ENCODE peak calls at places on chromosome 21, in four cellular contexts. P is T-helper 2 cell treated with Interferon-gamma antibody and Interleukin-4, amounts not matched to agents 5 μg/mL and 100 μg/mL, for 36 hours; N is WTC11; H is COR-L47. Y is an unnamed sample.

GRCh38 chr21:28215214-28215954 is 777.3 kb downstream of the LTN1 start:
- DNase-seq in P (no peak), H (no peak), N (no peak), Y (no peak)

GRCh38 chr21:38637161-38637560 is 138.9 kb upstream of the ERG start:
- DNase-seq in N (no peak), H (no peak), P (no peak), Y (no peak)

GRCh38 chr21:34319585-34319984 is 44.2 kb upstream of the KCNE2 start:
- DNase-seq in N (no peak), P (no peak), H (no peak), Y (no peak)

GRCh38 chr21:40548134-40548533 is 298.8 kb downstream of the DSCAM start:
- DNase-seq in H (peak), P (no peak), N (no peak), Y (no peak)

GRCh38 chr21:44615881-44616590 is 4.2 kb downstream of the KRTAP10-8 start:
- DNase-seq in N (no peak), P (no peak), H (no peak), Y (no peak)

GRCh38 chr21:46112731-46113215 is 14.9 kb downstream of the COL6A2 start:
- DNase-seq in N (no peak), P (no peak), H (no peak), Y (no peak)

GRCh38 chr21:34974162-34974981 is 74.7 kb downstream of the RUNX1 start:
- DNase-seq in N (no peak), P (peak), H (no peak), Y (no peak)

GRCh38 chr21:38171723-38172344 is 85.0 kb upstream of the KCNJ15 start:
- DNase-seq in P (no peak), N (peak), H (no peak), Y (no peak)

GRCh38 chr21:46115441-46116188 is 17.7 kb downstream of the COL6A2 start:
- DNase-seq in H (no peak), N (peak), P (no peak), Y (no peak)

GRCh38 chr21:45983981-45984551 is 2.5 kb downstream of the COL6A1 start:
- DNase-seq in P (no peak), N (peak), H (no peak), Y (no peak)

GRCh38 chr21:16198546-16198945 is 468.8 kb downstream of the USP25 start:
- DNase-seq in P (no peak), H (no peak), N (no peak), Y (no peak)

GRCh38 chr21:35508389-35508888 is 459.3 kb upstream of the RUNX1 start:
- DNase-seq in N (peak), H (peak), P (peak), Y (peak)

GRCh38 chr21:37073417-37074194 is 552 bp downstream of the TTC3 start:
- DNase-seq in P (peak), N (no peak), H (peak), Y (peak)

GRCh38 chr21:27700974-27701614 is 734.2 kb upstream of the ADAMTS5 start:
- DNase-seq in H (peak), N (peak), P (peak), Y (peak)

GRCh38 chr21:45129231-45129923 is 55.0 kb downstream of the ADARB1 start:
- DNase-seq in P (no peak), N (no peak), H (no peak), Y (no peak)

GRCh38 chr21:31397515-31397926 is 53.5 kb upstream of the TIAM1 start:
- DNase-seq in H (peak), P (no peak), N (no peak), Y (peak)

GRCh38 chr21:45224189-45224938 is 63.3 kb downstream of the POFUT2 start:
- DNase-seq in H (no peak), P (no peak), N (no peak), Y (no peak)

GRCh38 chr21:45827881-45828579 is 153.5 kb upstream of the COL6A1 start:
- DNase-seq in N (no peak), P (no peak), H (no peak), Y (no peak)

GRCh38 chr21:39633770-39634181 is 21.0 kb downstream of the B3GALT5 start:
- DNase-seq in P (no peak), H (no peak), N (no peak), Y (no peak)

GRCh38 chr21:30256100-30256499 is 26.6 kb downstream of the KRTAP24-1 start:
- DNase-seq in N (no peak), H (no peak), P (no peak), Y (no peak)

GRCh38 chr21:37463083-37463780 is 96.7 kb downstream of the DYRK1A start:
- DNase-seq in H (peak), P (no peak), N (no peak), Y (no peak)